ENCODE peak calls at places on chromosome 11, in five cellular contexts. One of them, this sample, is unnamed.

GRCh38 chr11:80782135-80782885 is 1341.5 kb upstream of the TENM4 start:
- DNase-seq in IMR-90: no peak
- DNase-seq in PC-3: no peak
- DNase-seq in dorsolateral prefrontal cortex: no peak
- DNase-seq in tibial artery: no peak
- DNase-seq in this sample: no peak

GRCh38 chr11:64007160-64007628 is 21.0 kb downstream of the OTUB1 start:
- DNase-seq in IMR-90: no peak
- DNase-seq in PC-3: peak
- DNase-seq in dorsolateral prefrontal cortex: no peak
- DNase-seq in tibial artery: peak
- DNase-seq in this sample: peak

GRCh38 chr11:61879152-61879551 is 12.2 kb downstream of the FADS3 start:
- DNase-seq in IMR-90: no peak
- DNase-seq in PC-3: no peak
- DNase-seq in dorsolateral prefrontal cortex: no peak
- DNase-seq in tibial artery: no peak
- DNase-seq in this sample: no peak

GRCh38 chr11:128365044-128365443 is 222.3 kb downstream of the ETS1 start:
- DNase-seq in IMR-90: peak
- DNase-seq in PC-3: peak
- DNase-seq in dorsolateral prefrontal cortex: no peak
- DNase-seq in tibial artery: no peak
- DNase-seq in this sample: peak

GRCh38 chr11:17560281-17561110 is 13.4 kb downstream of the OTOG start:
- DNase-seq in IMR-90: no peak
- DNase-seq in PC-3: no peak
- DNase-seq in dorsolateral prefrontal cortex: peak
- DNase-seq in tibial artery: no peak
- DNase-seq in this sample: no peak

GRCh38 chr11:118918128-118918685 is 7.5 kb downstream of the BCL9L start:
- DNase-seq in IMR-90: peak
- DNase-seq in PC-3: peak
- DNase-seq in dorsolateral prefrontal cortex: no peak
- DNase-seq in tibial artery: peak
- DNase-seq in this sample: peak

GRCh38 chr11:131977231-131977630 is 606.8 kb downstream of the NTM start:
- DNase-seq in IMR-90: peak
- DNase-seq in PC-3: peak
- DNase-seq in dorsolateral prefrontal cortex: no peak
- DNase-seq in tibial artery: no peak
- DNase-seq in this sample: peak

GRCh38 chr11:114159320-114159719 is 99.8 kb downstream of the ZBTB16 start:
- DNase-seq in IMR-90: no peak
- DNase-seq in PC-3: peak
- DNase-seq in dorsolateral prefrontal cortex: no peak
- DNase-seq in tibial artery: no peak
- DNase-seq in this sample: no peak

GRCh38 chr11:1306186-1307162 is 3.0 kb downstream of the TOLLIP start:
- DNase-seq in IMR-90: no peak
- DNase-seq in PC-3: no peak
- DNase-seq in dorsolateral prefrontal cortex: no peak
- DNase-seq in tibial artery: no peak
- DNase-seq in this sample: no peak

GRCh38 chr11:126440276-126440675 is 84.8 kb downstream of the ST3GAL4 start:
- DNase-seq in IMR-90: no peak
- DNase-seq in PC-3: no peak
- DNase-seq in dorsolateral prefrontal cortex: no peak
- DNase-seq in tibial artery: no peak
- DNase-seq in this sample: no peak

GRCh38 chr11:122098223-122098980 is 17.6 kb downstream of the BLID start:
- DNase-seq in IMR-90: no peak
- DNase-seq in PC-3: peak
- DNase-seq in dorsolateral prefrontal cortex: no peak
- DNase-seq in tibial artery: no peak
- DNase-seq in this sample: no peak

GRCh38 chr11:9231848-9232177 is 33.3 kb downstream of the DENND5A start:
- DNase-seq in IMR-90: peak
- DNase-seq in PC-3: no peak
- DNase-seq in dorsolateral prefrontal cortex: no peak
- DNase-seq in tibial artery: no peak
- DNase-seq in this sample: peak

GRCh38 chr11:32884770-32885384 is 7.7 kb upstream of the QSER1 start:
- DNase-seq in IMR-90: no peak
- DNase-seq in PC-3: peak
- DNase-seq in dorsolateral prefrontal cortex: no peak
- DNase-seq in tibial artery: no peak
- DNase-seq in this sample: peak

GRCh38 chr11:16958833-16959232 is 55.4 kb downstream of the PLEKHA7 start:
- DNase-seq in IMR-90: no peak
- DNase-seq in PC-3: no peak
- DNase-seq in dorsolateral prefrontal cortex: no peak
- DNase-seq in tibial artery: no peak
- DNase-seq in this sample: no peak

GRCh38 chr11:10709299-10710086 is 15.9 kb upstream of the IRAG1 start:
- DNase-seq in IMR-90: peak
- DNase-seq in PC-3: no peak
- DNase-seq in dorsolateral prefrontal cortex: no peak
- DNase-seq in tibial artery: no peak
- DNase-seq in this sample: no peak

GRCh38 chr11:28833670-28834069 is 725.5 kb downstream of the METTL15 start:
- DNase-seq in IMR-90: peak
- DNase-seq in PC-3: peak
- DNase-seq in dorsolateral prefrontal cortex: no peak
- DNase-seq in tibial artery: no peak
- DNase-seq in this sample: peak

GRCh38 chr11:7677801-7678201 is 4.5 kb upstream of the CYB5R2 start:
- DNase-seq in IMR-90: peak
- DNase-seq in PC-3: peak
- DNase-seq in dorsolateral prefrontal cortex: no peak
- DNase-seq in tibial artery: no peak
- DNase-seq in this sample: peak

GRCh38 chr11:104146421-104146820 is 17.5 kb downstream of the PDGFD start:
- DNase-seq in IMR-90: no peak
- DNase-seq in PC-3: no peak
- DNase-seq in dorsolateral prefrontal cortex: no peak
- DNase-seq in tibial artery: no peak
- DNase-seq in this sample: no peak

GRCh38 chr11:134976540-134976939 is 564.5 kb upstream of the B3GAT1 start:
- DNase-seq in IMR-90: no peak
- DNase-seq in PC-3: no peak
- DNase-seq in dorsolateral prefrontal cortex: no peak
- DNase-seq in tibial artery: no peak
- DNase-seq in this sample: no peak

GRCh38 chr11:119338318-119338890 is 2.3 kb downstream of the C1QTNF5 start:
- DNase-seq in IMR-90: no peak
- DNase-seq in PC-3: peak
- DNase-seq in dorsolateral prefrontal cortex: peak
- DNase-seq in tibial artery: peak
- DNase-seq in this sample: peak

GRCh38 chr11:90803366-90803765 is 580.5 kb upstream of the CHORDC1 start:
- DNase-seq in IMR-90: no peak
- DNase-seq in PC-3: peak
- DNase-seq in dorsolateral prefrontal cortex: no peak
- DNase-seq in tibial artery: no peak
- DNase-seq in this sample: no peak

GRCh38 chr11:89168396-89168795 is 9.3 kb upstream of the TYR start:
- DNase-seq in IMR-90: no peak
- DNase-seq in PC-3: no peak
- DNase-seq in dorsolateral prefrontal cortex: no peak
- DNase-seq in tibial artery: no peak
- DNase-seq in this sample: no peak

GRCh38 chr11:129348813-129349212 is 26.8 kb upstream of the BARX2 start:
- DNase-seq in IMR-90: no peak
- DNase-seq in PC-3: no peak
- DNase-seq in dorsolateral prefrontal cortex: no peak
- DNase-seq in tibial artery: no peak
- DNase-seq in this sample: no peak

GRCh38 chr11:79173615-79174014 is 267.2 kb downstream of the TENM4 start:
- DNase-seq in IMR-90: peak
- DNase-seq in PC-3: peak
- DNase-seq in dorsolateral prefrontal cortex: peak
- DNase-seq in tibial artery: peak
- DNase-seq in this sample: peak

GRCh38 chr11:71164621-71165020 is 87.8 kb downstream of the SHANK2 start:
- DNase-seq in IMR-90: no peak
- DNase-seq in PC-3: no peak
- DNase-seq in dorsolateral prefrontal cortex: no peak
- DNase-seq in tibial artery: no peak
- DNase-seq in this sample: no peak

GRCh38 chr11:58905141-58905715 is 34.1 kb upstream of the GLYATL1 start:
- DNase-seq in IMR-90: peak
- DNase-seq in PC-3: peak
- DNase-seq in dorsolateral prefrontal cortex: peak
- DNase-seq in tibial artery: peak
- DNase-seq in this sample: peak
- TF ChIP-seq CTCF in IMR-90: peak
- TF ChIP-seq CTCF in PC-3: no peak
- TF ChIP-seq CTCF in dorsolateral prefrontal cortex: no peak
- TF ChIP-seq CTCF in tibial artery: no peak
- TF ChIP-seq CTCF in this sample: no peak

GRCh38 chr11:44532809-44533208 is 32.7 kb upstream of the CD82 start:
- DNase-seq in IMR-90: no peak
- DNase-seq in PC-3: no peak
- DNase-seq in dorsolateral prefrontal cortex: no peak
- DNase-seq in tibial artery: no peak
- DNase-seq in this sample: no peak

GRCh38 chr11:44536779-44537516 is 28.5 kb upstream of the CD82 start:
- DNase-seq in IMR-90: no peak
- DNase-seq in PC-3: no peak
- DNase-seq in dorsolateral prefrontal cortex: no peak
- DNase-seq in tibial artery: no peak
- DNase-seq in this sample: no peak

GRCh38 chr11:44534215-44534711 is 31.2 kb upstream of the CD82 start:
- DNase-seq in IMR-90: no peak
- DNase-seq in PC-3: no peak
- DNase-seq in dorsolateral prefrontal cortex: no peak
- DNase-seq in tibial artery: no peak
- DNase-seq in this sample: no peak

GRCh38 chr11:44537679-44538078 is 27.8 kb upstream of the CD82 start:
- DNase-seq in IMR-90: no peak
- DNase-seq in PC-3: no peak
- DNase-seq in dorsolateral prefrontal cortex: no peak
- DNase-seq in tibial artery: no peak
- DNase-seq in this sample: no peak

GRCh38 chr11:44535201-44535980 is 30.1 kb upstream of the CD82 start:
- DNase-seq in IMR-90: no peak
- DNase-seq in PC-3: no peak
- DNase-seq in dorsolateral prefrontal cortex: no peak
- DNase-seq in tibial artery: no peak
- DNase-seq in this sample: no peak
- TF ChIP-seq CTCF in IMR-90: no peak
- TF ChIP-seq CTCF in PC-3: no peak
- TF ChIP-seq CTCF in dorsolateral prefrontal cortex: no peak
- TF ChIP-seq CTCF in tibial artery: no peak
- TF ChIP-seq CTCF in this sample: no peak

GRCh38 chr11:44104472-44105294 is 9.2 kb downstream of the EXT2 start:
- DNase-seq in IMR-90: no peak
- DNase-seq in PC-3: peak
- DNase-seq in dorsolateral prefrontal cortex: no peak
- DNase-seq in tibial artery: no peak
- DNase-seq in this sample: peak
- TF ChIP-seq CTCF in IMR-90: no peak
- TF ChIP-seq CTCF in PC-3: peak
- TF ChIP-seq CTCF in dorsolateral prefrontal cortex: no peak
- TF ChIP-seq CTCF in tibial artery: no peak
- TF ChIP-seq CTCF in this sample: peak

GRCh38 chr11:106159846-106160245 is 82.4 kb downstream of the AASDHPPT start:
- DNase-seq in IMR-90: no peak
- DNase-seq in PC-3: no peak
- DNase-seq in dorsolateral prefrontal cortex: no peak
- DNase-seq in tibial artery: no peak
- DNase-seq in this sample: peak

GRCh38 chr11:106152013-106152412 is 74.6 kb downstream of the AASDHPPT start:
- DNase-seq in IMR-90: peak
- DNase-seq in PC-3: peak
- DNase-seq in dorsolateral prefrontal cortex: no peak
- DNase-seq in tibial artery: no peak
- DNase-seq in this sample: peak

GRCh38 chr11:106152824-106153223 is 75.4 kb downstream of the AASDHPPT start:
- DNase-seq in IMR-90: peak
- DNase-seq in PC-3: peak
- DNase-seq in dorsolateral prefrontal cortex: no peak
- DNase-seq in tibial artery: no peak
- DNase-seq in this sample: peak

GRCh38 chr11:106160494-106160893 is 83.0 kb downstream of the AASDHPPT start:
- DNase-seq in IMR-90: no peak
- DNase-seq in PC-3: no peak
- DNase-seq in dorsolateral prefrontal cortex: no peak
- DNase-seq in tibial artery: no peak
- DNase-seq in this sample: no peak

GRCh38 chr11:106156290-106156937 is 79.0 kb downstream of the AASDHPPT start:
- DNase-seq in IMR-90: peak
- DNase-seq in PC-3: peak
- DNase-seq in dorsolateral prefrontal cortex: no peak
- DNase-seq in tibial artery: no peak
- DNase-seq in this sample: peak
- TF ChIP-seq CTCF in IMR-90: peak
- TF ChIP-seq CTCF in PC-3: peak
- TF ChIP-seq CTCF in dorsolateral prefrontal cortex: peak
- TF ChIP-seq CTCF in tibial artery: no peak
- TF ChIP-seq CTCF in this sample: peak

GRCh38 chr11:20155683-20156279 is 4.5 kb downstream of the DBX1 start:
- DNase-seq in IMR-90: no peak
- DNase-seq in PC-3: no peak
- DNase-seq in dorsolateral prefrontal cortex: no peak
- DNase-seq in tibial artery: no peak
- DNase-seq in this sample: no peak

GRCh38 chr11:20157768-20158167 is 2.5 kb downstream of the DBX1 start:
- DNase-seq in IMR-90: no peak
- DNase-seq in PC-3: no peak
- DNase-seq in dorsolateral prefrontal cortex: no peak
- DNase-seq in tibial artery: no peak
- DNase-seq in this sample: no peak

GRCh38 chr11:20156280-20156875 is 3.9 kb downstream of the DBX1 start:
- DNase-seq in IMR-90: no peak
- DNase-seq in PC-3: no peak
- DNase-seq in dorsolateral prefrontal cortex: no peak
- DNase-seq in tibial artery: no peak
- DNase-seq in this sample: no peak

GRCh38 chr11:20156876-20157613 is 3.2 kb downstream of the DBX1 start:
- DNase-seq in IMR-90: no peak
- DNase-seq in PC-3: no peak
- DNase-seq in dorsolateral prefrontal cortex: no peak
- DNase-seq in tibial artery: no peak
- DNase-seq in this sample: no peak

GRCh38 chr11:20154381-20154780 is 5.9 kb downstream of the DBX1 start:
- DNase-seq in IMR-90: no peak
- DNase-seq in PC-3: peak
- DNase-seq in dorsolateral prefrontal cortex: no peak
- DNase-seq in tibial artery: no peak
- DNase-seq in this sample: no peak
- TF ChIP-seq CTCF in IMR-90: no peak
- TF ChIP-seq CTCF in PC-3: no peak
- TF ChIP-seq CTCF in dorsolateral prefrontal cortex: no peak
- TF ChIP-seq CTCF in tibial artery: no peak
- TF ChIP-seq CTCF in this sample: no peak